ENCODE peak calls at places on chromosome 11, in four cellular contexts. G is CD8-positive, alpha-beta memory T cell; V is fibroblast of lung; S is psoas muscle. M is an unnamed sample.
A peak's percentile ranks its signal among the peaks of the same experiment; 100 is the strongest.

GRCh38 chr11:82038151-82038550 is 695.5 kb downstream of the FAM181B start:
- DNase-seq in G (no peak), V (no peak), S (no peak), M (no peak)

GRCh38 chr11:44814881-44815592 is 88.3 kb downstream of the TSPAN18 start:
- DNase-seq in G (no peak), V (peak; percentile 23), S (no peak), M (peak; percentile 14)

GRCh38 chr11:37177721-37178120 is 579.7 kb upstream of the RAG2 start:
- DNase-seq in G (no peak), V (no peak), S (no peak), M (no peak)

GRCh38 chr11:2477254-2477653 is 32.4 kb downstream of the KCNQ1 start:
- DNase-seq in G (no peak), V (no peak), S (no peak), M (no peak)

GRCh38 chr11:113293936-113294335 is 20.4 kb upstream of the TTC12 start:
- DNase-seq in G (no peak), V (no peak), S (no peak), M (no peak)

GRCh38 chr11:97743205-97743742 is 1277.5 kb upstream of the CNTN5 start:
- DNase-seq in G (no peak), V (peak; percentile 71), S (no peak), M (peak; percentile 7)

GRCh38 chr11:119179983-119180382 is 5.3 kb upstream of the NHERF4 start:
- DNase-seq in G (no peak), V (no peak), S (no peak), M (no peak)

GRCh38 chr11:6817668-6818067 is 18.2 kb upstream of the OR6A2 start:
- DNase-seq in G (no peak), V (no peak), S (no peak), M (no peak)

GRCh38 chr11:79414644-79415317 is 26.0 kb downstream of the TENM4 start:
- DNase-seq in G (no peak), V (peak; percentile 83), S (peak; percentile 55), M (no peak)

GRCh38 chr11:119783466-119784400 is 54.7 kb upstream of the NECTIN1 start:
- DNase-seq in G (no peak), V (no peak), S (no peak), M (no peak)

GRCh38 chr11:66032962-66033735 is 6.9 kb upstream of the CATSPER1 start:
- DNase-seq in G (no peak), V (no peak), S (no peak), M (no peak)

GRCh38 chr11:119676461-119677020 is 52.5 kb downstream of the NECTIN1 start:
- DNase-seq in G (no peak), V (peak; percentile 49), S (no peak), M (no peak)

GRCh38 chr11:110447897-110448522 is 18.3 kb downstream of the FDX1 start:
- DNase-seq in G (peak; percentile 6), V (peak; percentile 30), S (no peak), M (no peak)

GRCh38 chr11:87116185-87116584 is 78.5 kb downstream of the TMEM135 start:
- DNase-seq in G (no peak), V (no peak), S (no peak), M (no peak)

GRCh38 chr11:102438311-102439062 is 14.1 kb downstream of the TMEM123 start:
- DNase-seq in G (no peak), V (no peak), S (no peak), M (no peak)

GRCh38 chr11:116725434-116726221 is 47.2 kb downstream of the BUD13 start:
- DNase-seq in G (no peak), V (no peak), S (no peak), M (no peak)

GRCh38 chr11:65645710-65646109 is 7.8 kb downstream of the SIPA1 start:
- DNase-seq in G (no peak), V (peak; percentile 27), S (no peak), M (peak; percentile 54)

GRCh38 chr11:113493205-113493604 is 18.0 kb upstream of the DRD2 start:
- DNase-seq in G (no peak), V (no peak), S (no peak), M (no peak)

GRCh38 chr11:888290-889212 is 22.1 kb downstream of the CHID1 start:
- DNase-seq in G (no peak), V (no peak), S (no peak), M (no peak)

GRCh38 chr11:116693206-116694016 is 79.4 kb downstream of the BUD13 start:
- DNase-seq in G (no peak), V (no peak), S (no peak), M (no peak)

GRCh38 chr11:14446701-14447169 is 52.9 kb downstream of the COPB1 start:
- DNase-seq in G (no peak), V (no peak), S (no peak), M (no peak)

DNA sequence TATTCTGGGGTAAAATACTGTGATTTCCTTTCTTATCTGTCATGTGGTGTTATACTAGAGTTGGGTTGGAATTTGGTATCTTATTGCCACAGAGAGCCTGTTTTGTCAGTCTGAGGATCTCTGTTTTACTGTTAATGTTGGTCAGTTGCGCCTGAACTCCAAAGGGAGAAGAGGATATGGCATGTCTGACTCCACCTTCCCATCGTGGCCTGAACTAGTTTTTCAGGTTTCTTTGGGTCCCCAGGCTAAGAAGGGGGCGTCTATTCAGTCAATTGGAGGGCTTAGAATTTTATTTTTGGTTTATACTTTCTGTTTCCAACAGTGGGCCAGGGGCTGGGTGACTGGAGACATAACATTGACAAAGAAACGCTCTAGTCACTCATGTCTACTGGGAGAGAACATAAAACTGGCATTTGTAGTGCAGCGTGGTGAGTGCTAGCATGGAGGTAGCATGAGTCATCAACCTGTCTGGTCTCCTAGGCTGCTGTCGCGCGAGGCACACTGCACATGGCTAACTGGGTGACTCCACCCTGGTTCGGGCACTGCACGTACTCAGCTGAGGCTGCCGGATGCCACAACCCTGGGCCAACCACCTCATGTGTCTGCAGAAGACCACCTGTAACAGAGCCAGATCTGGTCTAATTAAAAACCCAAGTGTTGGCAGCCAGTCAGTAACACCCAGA is 120.1 kb upstream of the OR9Q1 start:
- DNase-seq in G (no peak), V (no peak), S (no peak), M (peak; percentile 60)
- H3K4me3 ChIP-seq in G (no peak overlapping the region), V (no peak overlapping the region), S (no peak overlapping the region), M (peak overlapping the region; percentile 44)

GRCh38 chr11:35061516-35062440 is 77.2 kb upstream of the CD44 start:
- DNase-seq in G (no peak), V (peak; percentile 33), S (no peak), M (no peak)
- H3K9me3 ChIP-seq in G (no peaks in the 10 kb centered on the region), V (no peaks in the 10 kb centered on the region), S (no peaks in the 10 kb centered on the region), M (no peaks in the 10 kb centered on the region)

GRCh38 chr11:11553595-11553994 is 68.2 kb downstream of the GALNT18 start:
- DNase-seq in G (no peak), V (no peak), S (no peak), M (no peak)
- H3K27me3 ChIP-seq in G (no peaks in the 10 kb centered on the region), V (no peaks in the 10 kb centered on the region), S (no peaks in the 10 kb centered on the region), M (no peaks in the 10 kb centered on the region)

DNA sequence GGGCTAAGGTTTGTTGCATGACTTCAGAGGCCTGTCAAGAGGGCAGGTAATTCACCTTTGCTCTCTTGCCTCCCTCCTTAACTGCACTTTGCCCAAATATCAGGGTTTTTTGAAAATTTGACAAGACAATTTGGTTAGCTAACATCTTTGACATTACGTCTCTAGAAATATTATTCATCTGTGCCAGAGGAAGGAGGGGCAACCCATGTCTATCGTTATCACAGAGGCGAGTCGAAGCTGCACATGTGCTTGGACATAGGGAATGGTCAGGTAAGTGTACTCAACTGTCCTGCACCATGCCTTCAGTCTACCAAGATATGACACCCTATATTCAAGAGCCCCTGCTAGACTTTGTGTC is 3.7 kb downstream of the AKIP1 start:
- DNase-seq in G (no peak), V (no peak), S (no peak), M (no peak)
- H3K4me3 ChIP-seq in G (peak overlapping the region; percentile 53), V (no peak overlapping the region), S (no peak overlapping the region), M (no peak overlapping the region)

GRCh38 chr11:70646272-70647049 is 248.1 kb downstream of the CTTN start:
- DNase-seq in G (no peak), V (no peak), S (no peak), M (no peak)
- H3K9me3 ChIP-seq in G (no peaks in the 10 kb centered on the region), V (no peaks in the 10 kb centered on the region), S (no peaks in the 10 kb centered on the region), M (no peaks in the 10 kb centered on the region)

DNA sequence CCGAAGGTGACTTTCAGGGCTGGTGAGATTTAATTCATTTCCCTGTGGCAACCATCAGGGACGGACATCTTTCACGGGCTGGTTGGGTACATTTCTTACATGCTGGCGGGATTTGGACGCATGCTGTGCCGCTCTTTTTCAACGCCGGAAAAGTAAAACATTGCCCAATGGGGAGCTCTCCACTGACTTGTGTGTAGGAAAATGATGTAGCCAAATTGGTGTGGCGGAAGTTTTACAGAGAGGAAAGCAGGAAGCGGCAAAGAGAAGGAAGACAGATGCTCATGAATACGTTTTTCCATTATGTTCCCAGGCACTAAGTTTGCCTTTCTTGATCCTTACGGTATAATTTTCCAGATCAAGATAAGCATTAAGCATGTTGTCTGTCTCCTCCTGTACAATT is 375.8 kb downstream of the NTM start:
- DNase-seq in G (no peak), V (no peak), S (no peak), M (no peak)
- H3K27me3 ChIP-seq in G (no peaks in the 10 kb centered on the region), V (no peaks in the 10 kb centered on the region), S (no peaks in the 10 kb centered on the region), M (no peaks in the 10 kb centered on the region)

GRCh38 chr11:117986981-117987495 is 844 bp downstream of the IL10RA start:
- DNase-seq in G (peak; percentile 84), V (no peak), S (no peak), M (no peak)
- H3K4me3 ChIP-seq in G (peak overlapping the region; percentile 100), V (no peak overlapping the region), S (peak overlapping the region; percentile 68), M (no peak overlapping the region)

DNA sequence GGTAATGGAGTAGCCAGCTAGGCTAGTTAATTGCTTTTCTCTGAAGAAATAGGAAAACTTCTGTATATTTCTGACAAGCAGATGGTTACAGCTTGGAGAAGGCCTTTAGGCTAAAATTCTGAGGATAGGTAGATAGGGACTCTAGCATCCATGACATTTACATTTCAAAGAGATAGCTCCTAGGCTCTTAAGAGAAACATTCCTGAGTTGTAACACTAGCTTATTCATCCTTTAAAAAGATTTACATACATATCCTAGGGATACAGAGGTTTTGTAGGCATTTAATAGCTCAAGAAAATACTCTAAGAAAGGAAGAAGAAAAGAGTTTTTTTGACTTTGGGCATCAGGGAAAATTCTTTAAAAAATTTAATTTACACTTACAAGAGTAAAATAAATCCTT is 130.9 kb upstream of the CCDC179 start:
- DNase-seq in G (no peak), V (no peak), S (no peak), M (no peak)
- H3K9me3 ChIP-seq in G (no peaks in the 10 kb centered on the region), V (no peaks in the 10 kb centered on the region), S (peaks cover 5% of the 10 kb centered on the region), M (no peaks in the 10 kb centered on the region)

GRCh38 chr11:43577566-43578264 is 102.8 kb upstream of the HSD17B12 start:
- DNase-seq in G (no peak), V (no peak), S (no peak), M (no peak)
- H3K27me3 ChIP-seq in G (peaks cover 62% of the 10 kb centered on the region), V (peaks cover 69% of the 10 kb centered on the region), S (peaks cover 97% of the 10 kb centered on the region), M (peaks cover 3% of the 10 kb centered on the region)

M was measured in SJCRH30.